ENCODE peak calls at places on chromosomes 1 and 21, in four cellular contexts. One of them, this sample, is unnamed.
A peak's percentile ranks its signal among the peaks of the same experiment; 100 is the strongest.

GRCh38 chr1:201933840-201934430 is 12.4 kb downstream of the LMOD1 start:
- DNase-seq in GM12878: no peak
- DNase-seq in H1: no peak
- DNase-seq in K562: no peak
- DNase-seq in this sample: no peak

GRCh38 chr1:31701137-31701736 is 2.6 kb downstream of the COL16A1 start:
- DNase-seq in GM12878: no peak
- DNase-seq in H1: no peak
- DNase-seq in K562: peak; percentile 83
- DNase-seq in this sample: no peak

GRCh38 chr1:235246022-235246948 is 81.7 kb downstream of the ARID4B start:
- DNase-seq in GM12878: no peak
- DNase-seq in H1: no peak
- DNase-seq in K562: no peak
- DNase-seq in this sample: no peak

GRCh38 chr1:89602871-89603404 is 30.0 kb upstream of the LRRC8C start:
- DNase-seq in K562: no peak
- DNase-seq in GM12878: no peak
- DNase-seq in H1: no peak
- DNase-seq in this sample: no peak

GRCh38 chr1:118960026-118960561 is 28.0 kb downstream of the TBX15 start:
- DNase-seq in K562: no peak
- DNase-seq in H1: no peak
- DNase-seq in GM12878: peak; percentile 46
- DNase-seq in this sample: no peak

GRCh38 chr1:32622806-32623694 is 27.3 kb downstream of the ZBTB8OS start:
- DNase-seq in H1: no peak
- DNase-seq in GM12878: no peak
- DNase-seq in K562: no peak
- DNase-seq in this sample: no peak

GRCh38 chr1:66750578-66750977 is 1.7 kb upstream of the DYNLT5 start:
- DNase-seq in GM12878: no peak
- DNase-seq in K562: no peak
- DNase-seq in H1: no peak
- DNase-seq in this sample: no peak

GRCh38 chr1:48471603-48472576 is at the start of gene SPATA6:
- DNase-seq in GM12878: peak; percentile 24
- DNase-seq in K562: peak; percentile 94
- DNase-seq in H1: peak; percentile 89
- DNase-seq in this sample: peak; percentile 85

GRCh38 chr1:115469703-115470476 is 131.8 kb upstream of the NGF start:
- DNase-seq in GM12878: no peak
- DNase-seq in K562: peak; percentile 59
- DNase-seq in H1: peak; percentile 50
- DNase-seq in this sample: peak; percentile 28

DNA sequence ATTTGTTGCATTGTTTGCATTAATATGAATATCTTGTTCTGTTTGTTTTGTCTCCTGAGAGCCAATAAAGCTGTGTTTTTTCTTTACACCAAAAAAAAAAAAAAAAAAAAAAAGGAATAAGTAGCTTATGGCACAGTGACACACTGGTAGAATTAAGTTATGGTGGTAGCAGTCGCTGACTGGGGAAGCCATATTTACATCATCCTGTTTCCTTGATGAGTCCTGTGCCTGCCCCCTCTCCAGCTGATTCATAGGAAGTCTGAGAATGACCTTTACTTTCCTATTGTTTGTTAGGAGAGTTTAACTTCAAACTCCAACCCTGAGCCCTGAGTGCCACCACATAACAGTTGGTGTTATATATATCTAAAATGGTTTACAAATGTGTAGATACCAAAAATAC is 62.2 kb downstream of the OBSCN start:
- DNase-seq in GM12878: no peak
- DNase-seq in K562: no peak
- DNase-seq in H1: no peak
- DNase-seq in this sample: no peak
- TF ChIP-seq POLR2AphosphoS5 in GM12878: no peak
- TF ChIP-seq POLR2AphosphoS5 in K562: no peak
- TF ChIP-seq POLR2AphosphoS5 in H1: no peak
- TF ChIP-seq POLR2AphosphoS5 in this sample: no peak

GRCh38 chr1:54378157-54378883 is 27.9 kb downstream of the SSBP3 start:
- DNase-seq in GM12878: no peak
- DNase-seq in H1: peak; percentile 23
- DNase-seq in K562: no peak
- DNase-seq in this sample: peak; percentile 32
- TF ChIP-seq TAF1 in GM12878: no peak
- TF ChIP-seq TAF1 in H1: no peak
- TF ChIP-seq TAF1 in K562: no peak
- TF ChIP-seq TAF1 in this sample: no peak

GRCh38 chr1:156295391-156295947 is at the start of gene GLMP:
- DNase-seq in K562: peak; percentile 77
- DNase-seq in GM12878: no peak
- DNase-seq in H1: no peak
- DNase-seq in this sample: peak; percentile 60
- TF ChIP-seq POLR2A in K562: peak; percentile 67
- TF ChIP-seq POLR2A in GM12878: peak; percentile 65
- TF ChIP-seq POLR2A in H1: peak; percentile 61
- TF ChIP-seq POLR2A in this sample: peak; percentile 34

GRCh38 chr21:41616063-41616591 is 108.2 kb upstream of the TMPRSS2 start:
- DNase-seq in GM12878: no peak
- DNase-seq in H1: no peak
- DNase-seq in K562: no peak
- DNase-seq in this sample: no peak

GRCh38 chr21:41612674-41613250 is 104.8 kb upstream of the TMPRSS2 start:
- DNase-seq in GM12878: no peak
- DNase-seq in K562: peak; percentile 52
- DNase-seq in H1: no peak
- DNase-seq in this sample: no peak

GRCh38 chr21:41613421-41613998 is 105.6 kb upstream of the TMPRSS2 start:
- DNase-seq in GM12878: no peak
- DNase-seq in K562: no peak
- DNase-seq in H1: no peak
- DNase-seq in this sample: no peak

GRCh38 chr21:41614456-41615010 is 106.6 kb upstream of the TMPRSS2 start:
- DNase-seq in K562: no peak
- DNase-seq in H1: no peak
- DNase-seq in GM12878: no peak
- DNase-seq in this sample: no peak

DNA sequence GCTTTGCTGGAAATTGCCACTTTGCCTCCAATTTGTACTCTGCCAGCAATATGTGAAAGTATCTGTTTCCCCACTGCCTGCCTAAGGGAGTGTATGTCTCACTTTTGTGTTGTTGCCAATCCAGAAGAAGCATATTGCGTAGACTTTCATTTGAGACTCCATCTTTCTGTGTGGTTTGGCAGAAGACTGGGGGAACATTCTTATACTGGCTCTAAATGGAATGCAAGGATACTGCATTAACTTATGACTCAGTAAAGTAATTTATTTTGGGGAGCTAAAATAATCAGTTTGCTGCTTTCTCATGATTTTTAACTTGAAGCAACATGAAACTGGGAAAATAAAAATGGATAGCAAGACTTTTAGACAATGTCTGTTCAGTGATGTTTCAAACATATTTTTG is 107.7 kb upstream of the TMPRSS2 start:
- DNase-seq in H1: no peak
- DNase-seq in K562: no peak
- DNase-seq in GM12878: no peak
- DNase-seq in this sample: no peak
- TF ChIP-seq POLR2AphosphoS5 in H1: no peak
- TF ChIP-seq POLR2AphosphoS5 in K562: no peak
- TF ChIP-seq POLR2AphosphoS5 in GM12878: no peak
- TF ChIP-seq POLR2AphosphoS5 in this sample: no peak

GRCh38 chr1:44735992-44736391 is 3.6 kb upstream of the KIF2C start:
- DNase-seq in K562: no peak
- DNase-seq in H1: no peak
- DNase-seq in GM12878: no peak
- DNase-seq in this sample: no peak

GRCh38 chr1:44733784-44734183 is 2.8 kb upstream of the RNU5D-1 start:
- DNase-seq in H1: no peak
- DNase-seq in GM12878: no peak
- DNase-seq in K562: no peak
- DNase-seq in this sample: no peak

GRCh38 chr1:44730741-44731512 is at the start of gene RNU5D-1:
- DNase-seq in GM12878: peak; percentile 98
- DNase-seq in H1: no peak
- DNase-seq in K562: peak; percentile 99
- DNase-seq in this sample: peak; percentile 58

GRCh38 chr1:44733365-44733764 is 2.4 kb upstream of the RNU5D-1 start:
- DNase-seq in K562: no peak
- DNase-seq in GM12878: no peak
- DNase-seq in H1: no peak
- DNase-seq in this sample: no peak
- TF ChIP-seq TAF1 in K562: no peak
- TF ChIP-seq TAF1 in GM12878: no peak
- TF ChIP-seq TAF1 in H1: no peak
- TF ChIP-seq TAF1 in this sample: no peak

DNA sequence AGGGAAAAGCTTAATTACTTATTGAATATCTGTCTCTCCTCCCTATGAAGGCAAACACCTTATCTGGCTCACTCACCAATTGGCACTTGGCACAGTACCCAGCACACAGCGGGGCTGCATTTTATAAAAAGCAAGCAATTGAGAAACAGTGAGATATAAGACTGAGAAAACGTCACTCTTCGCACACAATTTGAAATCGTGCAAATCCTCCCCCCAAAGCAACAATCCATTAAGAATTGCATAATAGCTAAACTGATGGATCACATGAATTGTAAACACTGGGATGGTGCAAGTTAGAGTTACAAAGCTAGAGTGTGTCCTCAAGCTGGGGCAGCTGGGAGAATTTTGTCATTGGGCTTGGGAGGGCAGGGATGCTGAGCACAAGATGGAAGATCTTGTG is 27.1 kb downstream of the PRDX6 start:
- DNase-seq in H1: no peak
- DNase-seq in K562: no peak
- DNase-seq in GM12878: no peak
- DNase-seq in this sample: no peak
- TF ChIP-seq POLR2A in H1: no peak
- TF ChIP-seq POLR2A in K562: no peak
- TF ChIP-seq POLR2A in GM12878: no peak
- TF ChIP-seq POLR2A in this sample: no peak

GRCh38 chr1:154456631-154457030 is 45.4 kb upstream of the TDRD10 start:
- DNase-seq in GM12878: no peak
- DNase-seq in K562: no peak
- DNase-seq in H1: no peak
- DNase-seq in this sample: no peak
- TF ChIP-seq POLR2AphosphoS5 in GM12878: no peak
- TF ChIP-seq POLR2AphosphoS5 in K562: no peak
- TF ChIP-seq POLR2AphosphoS5 in H1: no peak
- TF ChIP-seq POLR2AphosphoS5 in this sample: no peak

DNA sequence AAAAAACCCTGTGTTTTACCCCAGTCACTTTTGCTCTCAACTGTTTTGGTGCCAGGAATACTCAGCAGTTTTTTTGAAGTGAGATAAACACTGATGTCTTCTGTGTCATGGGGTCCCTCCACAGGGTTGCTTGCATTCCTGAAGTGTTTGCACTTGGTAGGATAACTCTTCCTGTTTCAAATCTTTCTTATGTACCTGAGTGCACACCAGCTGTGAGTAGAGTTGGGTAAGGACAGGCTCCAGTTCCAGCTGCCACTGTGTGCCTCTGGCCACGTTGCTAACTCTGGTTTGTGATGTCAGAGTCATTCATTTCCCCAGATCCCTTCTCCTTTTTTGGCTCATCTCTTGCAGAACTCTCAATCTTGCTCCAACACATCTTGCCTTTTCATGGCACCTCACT is 356.3 kb upstream of the B3GALT2 start:
- DNase-seq in GM12878: no peak
- DNase-seq in K562: no peak
- DNase-seq in H1: no peak
- DNase-seq in this sample: no peak
- TF ChIP-seq TAF1 in GM12878: no peak
- TF ChIP-seq TAF1 in K562: no peak
- TF ChIP-seq TAF1 in H1: no peak
- TF ChIP-seq TAF1 in this sample: no peak

This sample was measured in GM12892.